ENCODE peak calls at places on chromosomes 5 and 9, in seven cellular contexts. One of them, this sample, is unnamed.

GRCh38 chr5:1110260-1110929 is 1.5 kb downstream of the SLC12A7 start:
- DNase-seq in HCT116: no peak
- DNase-seq in heart left ventricle: no peak
- DNase-seq in sigmoid colon: no peak
- DNase-seq in prostate gland: no peak
- DNase-seq in A549: no peak
- DNase-seq in stomach: peak
- DNase-seq in this sample: no peak

GRCh38 chr5:18305288-18305899 is 671.1 kb downstream of the TAF11L14 start:
- DNase-seq in heart left ventricle: no peak
- DNase-seq in prostate gland: no peak
- DNase-seq in stomach: no peak
- DNase-seq in A549: peak
- DNase-seq in sigmoid colon: no peak
- DNase-seq in HCT116: no peak
- DNase-seq in this sample: no peak

GRCh38 chr9:114282926-114283325 is 40.0 kb upstream of the ORM1 start:
- DNase-seq in HCT116: no peak
- DNase-seq in heart left ventricle: peak
- DNase-seq in sigmoid colon: peak
- DNase-seq in prostate gland: no peak
- DNase-seq in A549: peak
- DNase-seq in stomach: no peak
- DNase-seq in this sample: peak

GRCh38 chr9:14165376-14166035 is 148.4 kb downstream of the NFIB start:
- DNase-seq in HCT116: no peak
- DNase-seq in A549: no peak
- DNase-seq in prostate gland: no peak
- DNase-seq in heart left ventricle: no peak
- DNase-seq in sigmoid colon: no peak
- DNase-seq in stomach: no peak
- DNase-seq in this sample: no peak

GRCh38 chr9:137487454-137488329 is 28.6 kb upstream of the NSMF start:
- DNase-seq in sigmoid colon: peak
- DNase-seq in HCT116: no peak
- DNase-seq in heart left ventricle: no peak
- DNase-seq in prostate gland: no peak
- DNase-seq in A549: no peak
- DNase-seq in stomach: no peak
- DNase-seq in this sample: no peak

GRCh38 chr5:9429691-9430215 is 116.1 kb downstream of the SEMA5A start:
- DNase-seq in sigmoid colon: no peak
- DNase-seq in prostate gland: no peak
- DNase-seq in heart left ventricle: no peak
- DNase-seq in HCT116: no peak
- DNase-seq in A549: no peak
- DNase-seq in stomach: no peak
- DNase-seq in this sample: no peak

GRCh38 chr5:36712719-36713118 is 106.3 kb downstream of the SLC1A3 start:
- DNase-seq in stomach: no peak
- DNase-seq in heart left ventricle: no peak
- DNase-seq in A549: no peak
- DNase-seq in HCT116: no peak
- DNase-seq in sigmoid colon: no peak
- DNase-seq in prostate gland: no peak
- DNase-seq in this sample: no peak

GRCh38 chr5:38453506-38453905 is 102.9 kb downstream of the LIFR start:
- DNase-seq in heart left ventricle: no peak
- DNase-seq in stomach: no peak
- DNase-seq in prostate gland: no peak
- DNase-seq in A549: no peak
- DNase-seq in HCT116: no peak
- DNase-seq in sigmoid colon: no peak
- DNase-seq in this sample: peak

GRCh38 chr5:103929310-103930003 is 366.9 kb upstream of the NUDT12 start:
- DNase-seq in heart left ventricle: no peak
- DNase-seq in A549: no peak
- DNase-seq in sigmoid colon: no peak
- DNase-seq in HCT116: no peak
- DNase-seq in stomach: no peak
- DNase-seq in prostate gland: no peak
- DNase-seq in this sample: no peak

GRCh38 chr9:117315236-117315635 is 99.6 kb downstream of the ASTN2 start:
- DNase-seq in sigmoid colon: no peak
- DNase-seq in heart left ventricle: no peak
- DNase-seq in A549: no peak
- DNase-seq in HCT116: no peak
- DNase-seq in stomach: peak
- DNase-seq in prostate gland: peak
- DNase-seq in this sample: no peak

GRCh38 chr9:123763910-123764588 is 165.9 kb downstream of the DENND1A start:
- DNase-seq in A549: peak
- DNase-seq in stomach: no peak
- DNase-seq in HCT116: no peak
- DNase-seq in heart left ventricle: no peak
- DNase-seq in prostate gland: no peak
- DNase-seq in sigmoid colon: no peak
- DNase-seq in this sample: no peak

GRCh38 chr5:1875481-1875842 is 7.3 kb downstream of the IRX4 start:
- DNase-seq in HCT116: no peak
- DNase-seq in sigmoid colon: no peak
- DNase-seq in prostate gland: no peak
- DNase-seq in heart left ventricle: no peak
- DNase-seq in stomach: no peak
- DNase-seq in A549: no peak
- DNase-seq in this sample: no peak

GRCh38 chr5:147752033-147752432 is 30.5 kb downstream of the JAKMIP2 start:
- DNase-seq in A549: no peak
- DNase-seq in heart left ventricle: no peak
- DNase-seq in prostate gland: no peak
- DNase-seq in HCT116: no peak
- DNase-seq in stomach: no peak
- DNase-seq in sigmoid colon: no peak
- DNase-seq in this sample: no peak

GRCh38 chr9:128150594-128151342 is 1.5 kb downstream of the LCN2 start:
- DNase-seq in HCT116: peak
- DNase-seq in prostate gland: no peak
- DNase-seq in heart left ventricle: no peak
- DNase-seq in A549: peak
- DNase-seq in sigmoid colon: no peak
- DNase-seq in stomach: peak
- DNase-seq in this sample: no peak

GRCh38 chr9:90290716-90291485 is 351.7 kb downstream of the DIRAS2 start:
- DNase-seq in heart left ventricle: no peak
- DNase-seq in stomach: no peak
- DNase-seq in sigmoid colon: no peak
- DNase-seq in A549: no peak
- DNase-seq in prostate gland: no peak
- DNase-seq in HCT116: no peak
- DNase-seq in this sample: no peak

GRCh38 chr5:175790796-175791195 is 80.6 kb upstream of the CPLX2 start:
- DNase-seq in prostate gland: no peak
- DNase-seq in heart left ventricle: no peak
- DNase-seq in stomach: no peak
- DNase-seq in A549: no peak
- DNase-seq in HCT116: no peak
- DNase-seq in sigmoid colon: no peak
- DNase-seq in this sample: no peak
- H3K4me3 ChIP-seq in prostate gland: no peak
- H3K4me3 ChIP-seq in heart left ventricle: no peak
- H3K4me3 ChIP-seq in stomach: no peak
- H3K4me3 ChIP-seq in A549: no peak
- H3K4me3 ChIP-seq in HCT116: no peak
- H3K4me3 ChIP-seq in sigmoid colon: no peak
- H3K4me3 ChIP-seq in this sample: no peak

DNA sequence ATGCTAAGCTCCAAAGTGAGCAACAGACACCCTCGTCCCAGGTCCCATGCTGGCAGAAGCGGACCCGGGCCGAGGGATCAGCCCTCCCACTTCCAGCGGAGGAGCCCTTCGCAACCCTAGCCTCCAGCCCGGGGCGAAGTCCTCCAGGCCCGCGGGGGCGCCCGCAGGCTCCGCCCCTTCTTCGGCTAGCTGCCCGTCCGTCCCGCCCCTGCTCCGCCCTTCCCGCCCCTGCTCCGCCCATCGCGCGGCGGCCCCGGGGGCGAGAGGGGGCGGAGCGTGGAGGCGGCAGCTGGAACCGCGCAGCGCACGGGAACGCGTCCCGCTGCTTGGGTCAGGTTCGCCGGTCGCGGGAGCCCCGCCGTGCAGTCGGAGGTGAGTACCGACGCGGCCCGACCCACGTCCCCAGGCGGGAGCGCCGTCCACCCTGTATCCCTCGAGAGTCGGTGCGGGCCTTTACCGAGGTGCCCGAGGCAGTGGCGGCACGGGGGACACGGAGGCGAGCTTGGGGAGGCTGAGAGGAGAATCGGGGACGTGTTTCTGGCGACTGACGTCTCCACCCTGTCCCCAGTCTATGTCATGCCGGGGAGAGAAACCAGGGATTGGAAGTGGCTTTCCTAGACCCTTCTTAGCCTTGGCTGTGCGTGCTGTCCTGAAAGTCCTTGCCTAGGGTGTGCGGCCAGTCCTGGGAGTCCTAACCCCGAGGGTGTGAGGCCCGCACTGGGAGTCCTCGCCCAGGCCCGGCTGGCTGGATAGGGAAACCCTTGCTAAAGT is at the start of gene ACO1:
- DNase-seq in A549: peak
- DNase-seq in HCT116: peak
- DNase-seq in sigmoid colon: peak
- DNase-seq in heart left ventricle: peak
- DNase-seq in stomach: peak
- DNase-seq in prostate gland: peak
- DNase-seq in this sample: peak
- TF ChIP-seq POLR2A in A549: peak
- TF ChIP-seq POLR2A in HCT116: peak
- TF ChIP-seq POLR2A in sigmoid colon: peak
- TF ChIP-seq POLR2A in heart left ventricle: peak
- TF ChIP-seq POLR2A in stomach: peak
- TF ChIP-seq POLR2A in prostate gland: peak
- TF ChIP-seq POLR2A in this sample: no peak

DNA sequence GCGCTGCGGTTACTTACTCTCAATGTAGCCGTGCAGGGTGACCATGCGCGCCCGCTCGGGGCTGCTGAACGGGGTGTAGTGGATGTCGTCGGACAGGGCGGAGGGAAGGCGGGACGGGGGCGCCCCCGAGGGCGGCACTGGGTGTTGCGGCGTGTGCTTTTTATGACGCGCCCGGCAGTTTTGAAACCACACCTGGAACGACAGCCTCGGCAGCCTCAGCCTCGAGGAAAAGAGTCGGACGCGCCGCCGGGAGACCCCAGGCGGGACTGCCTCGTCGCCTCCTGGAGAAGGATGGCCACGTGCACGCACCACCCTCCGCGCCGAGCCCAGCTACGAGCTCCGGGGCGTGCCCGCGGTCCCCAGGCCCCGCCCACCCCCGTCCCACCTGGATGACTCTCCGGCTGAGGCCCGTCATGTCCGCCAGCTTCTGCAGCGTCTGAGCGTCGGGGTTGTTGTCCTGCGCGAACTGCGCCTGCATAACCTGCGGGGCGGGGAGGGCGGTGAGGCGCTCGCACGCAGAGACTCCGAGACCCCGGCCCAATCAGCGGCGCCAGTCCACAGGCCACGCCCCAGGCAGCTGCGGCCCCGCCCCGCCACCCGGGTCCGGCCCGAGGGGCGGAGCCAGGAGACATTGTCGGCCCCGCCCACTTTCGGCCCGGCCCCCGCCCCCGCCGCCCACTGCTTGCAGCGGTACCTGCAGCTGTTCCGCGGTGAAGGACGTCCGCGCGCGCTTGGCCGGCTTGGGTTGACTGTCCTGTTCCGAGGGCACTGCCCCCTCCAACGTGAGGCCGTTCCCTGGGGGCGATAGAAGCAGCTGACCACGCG is 15.0 kb downstream of the LHX6 start:
- DNase-seq in prostate gland: no peak
- DNase-seq in sigmoid colon: peak
- DNase-seq in stomach: peak
- DNase-seq in heart left ventricle: no peak
- DNase-seq in HCT116: peak
- DNase-seq in A549: peak
- DNase-seq in this sample: no peak
- TF ChIP-seq CTCF in prostate gland: no peak
- TF ChIP-seq CTCF in sigmoid colon: no peak
- TF ChIP-seq CTCF in stomach: no peak
- TF ChIP-seq CTCF in heart left ventricle: no peak
- TF ChIP-seq CTCF in HCT116: no peak
- TF ChIP-seq CTCF in A549: no peak
- TF ChIP-seq CTCF in this sample: no peak

GRCh38 chr5:140014751-140015150 is 28.3 kb downstream of the NRG2 start:
- DNase-seq in sigmoid colon: no peak
- DNase-seq in heart left ventricle: no peak
- DNase-seq in HCT116: no peak
- DNase-seq in stomach: no peak
- DNase-seq in A549: no peak
- DNase-seq in prostate gland: no peak
- DNase-seq in this sample: no peak
- H3K4me3 ChIP-seq in sigmoid colon: no peak
- H3K4me3 ChIP-seq in heart left ventricle: no peak
- H3K4me3 ChIP-seq in HCT116: no peak
- H3K4me3 ChIP-seq in stomach: no peak
- H3K4me3 ChIP-seq in A549: no peak
- H3K4me3 ChIP-seq in prostate gland: no peak
- H3K4me3 ChIP-seq in this sample: no peak

DNA sequence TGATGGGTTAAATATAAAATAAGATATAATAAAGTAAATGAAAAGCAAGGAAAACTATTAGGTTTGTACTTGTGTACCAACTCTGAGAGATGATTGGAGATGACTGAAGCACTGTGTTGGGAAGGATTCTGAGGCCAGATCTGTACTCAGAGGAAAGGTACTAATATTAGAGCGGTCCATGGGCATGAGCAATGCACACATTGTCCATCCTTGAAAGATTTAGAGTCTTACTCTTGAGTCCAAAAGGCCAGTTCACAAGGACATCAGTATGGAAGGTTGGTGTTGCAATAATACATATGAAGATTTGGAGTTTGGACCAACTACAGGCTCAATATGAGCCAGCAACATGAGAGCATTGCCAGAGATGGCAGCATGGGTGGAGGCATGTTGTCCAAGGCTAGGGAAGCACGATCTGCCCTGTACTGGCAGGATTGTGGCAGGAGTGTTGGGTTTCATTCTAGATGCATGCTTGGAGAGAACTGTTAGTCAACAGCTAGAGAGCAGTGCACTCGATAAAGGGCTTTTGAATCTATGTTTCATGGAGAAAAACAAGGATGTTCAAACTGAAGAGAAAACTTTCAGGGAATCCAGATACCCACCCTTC is 84.4 kb downstream of the TMEM215 start:
- DNase-seq in heart left ventricle: no peak
- DNase-seq in stomach: no peak
- DNase-seq in sigmoid colon: no peak
- DNase-seq in A549: no peak
- DNase-seq in HCT116: no peak
- DNase-seq in prostate gland: no peak
- DNase-seq in this sample: no peak
- TF ChIP-seq POLR2A in heart left ventricle: no peak
- TF ChIP-seq POLR2A in stomach: no peak
- TF ChIP-seq POLR2A in sigmoid colon: no peak
- TF ChIP-seq POLR2A in A549: no peak
- TF ChIP-seq POLR2A in HCT116: no peak
- TF ChIP-seq POLR2A in prostate gland: no peak
- TF ChIP-seq POLR2A in this sample: no peak